ENCODE peak calls at places on chromosomes 3 and 15, in nine cellular contexts. One of them, this sample, is unnamed.

GRCh38 chr3:46096781-46097180 is 69.5 kb upstream of the XCR1 start:
- DNase-seq in GM23248: no peak
- DNase-seq in aorta: no peak
- DNase-seq in CD8-positive, alpha-beta memory T cell: no peak
- DNase-seq in SK-N-MC: no peak
- DNase-seq in HepG2: no peak
- DNase-seq in CD4-positive, CD25-positive, alpha-beta regulatory T cell: no peak
- DNase-seq in breast epithelium: no peak
- DNase-seq in adrenal gland: no peak
- DNase-seq in this sample: no peak

GRCh38 chr3:78848392-78849288 is 919.2 kb downstream of the ROBO1 start:
- DNase-seq in GM23248: no peak
- DNase-seq in aorta: no peak
- DNase-seq in CD8-positive, alpha-beta memory T cell: no peak
- DNase-seq in SK-N-MC: no peak
- DNase-seq in HepG2: peak; percentile 96
- DNase-seq in CD4-positive, CD25-positive, alpha-beta regulatory T cell: no peak
- DNase-seq in breast epithelium: no peak
- DNase-seq in adrenal gland: no peak
- DNase-seq in this sample: no peak

GRCh38 chr15:46576611-46577010 is 941.8 kb downstream of the SQOR start:
- DNase-seq in GM23248: no peak
- DNase-seq in aorta: peak; percentile 44
- DNase-seq in CD8-positive, alpha-beta memory T cell: no peak
- DNase-seq in SK-N-MC: no peak
- DNase-seq in HepG2: no peak
- DNase-seq in CD4-positive, CD25-positive, alpha-beta regulatory T cell: no peak
- DNase-seq in breast epithelium: no peak
- DNase-seq in adrenal gland: no peak
- DNase-seq in this sample: no peak

GRCh38 chr3:173584834-173585831 is 187.6 kb downstream of the NLGN1 start:
- DNase-seq in GM23248: peak; percentile 86
- DNase-seq in aorta: peak; percentile 73
- DNase-seq in CD8-positive, alpha-beta memory T cell: no peak
- DNase-seq in SK-N-MC: peak; percentile 67
- DNase-seq in HepG2: no peak
- DNase-seq in CD4-positive, CD25-positive, alpha-beta regulatory T cell: no peak
- DNase-seq in breast epithelium: no peak
- DNase-seq in adrenal gland: peak; percentile 10
- DNase-seq in this sample: no peak

GRCh38 chr3:46442591-46443530 is 21.8 kb downstream of the LTF start:
- DNase-seq in GM23248: peak; percentile 58
- DNase-seq in aorta: no peak
- DNase-seq in CD8-positive, alpha-beta memory T cell: no peak
- DNase-seq in SK-N-MC: peak; percentile 28
- DNase-seq in HepG2: peak; percentile 10
- DNase-seq in CD4-positive, CD25-positive, alpha-beta regulatory T cell: no peak
- DNase-seq in breast epithelium: no peak
- DNase-seq in adrenal gland: no peak
- DNase-seq in this sample: peak; percentile 58

GRCh38 chr15:89785771-89786135 is 9.6 kb downstream of the MESP2 start:
- DNase-seq in GM23248: peak; percentile 35
- DNase-seq in aorta: no peak
- DNase-seq in CD8-positive, alpha-beta memory T cell: no peak
- DNase-seq in SK-N-MC: no peak
- DNase-seq in HepG2: no peak
- DNase-seq in CD4-positive, CD25-positive, alpha-beta regulatory T cell: no peak
- DNase-seq in breast epithelium: no peak
- DNase-seq in adrenal gland: no peak
- DNase-seq in this sample: no peak

GRCh38 chr15:73994912-73995622 is 551 bp downstream of the PML start:
- DNase-seq in GM23248: peak; percentile 55
- DNase-seq in aorta: no peak
- DNase-seq in CD8-positive, alpha-beta memory T cell: peak; percentile 12
- DNase-seq in SK-N-MC: no peak
- DNase-seq in HepG2: no peak
- DNase-seq in CD4-positive, CD25-positive, alpha-beta regulatory T cell: no peak
- DNase-seq in breast epithelium: no peak
- DNase-seq in adrenal gland: peak; percentile 42
- DNase-seq in this sample: no peak

GRCh38 chr15:66720206-66721010 is 18.4 kb downstream of the SMAD6 start:
- DNase-seq in GM23248: peak; percentile 97
- DNase-seq in aorta: peak; percentile 90
- DNase-seq in CD8-positive, alpha-beta memory T cell: no peak
- DNase-seq in SK-N-MC: no peak
- DNase-seq in HepG2: no peak
- DNase-seq in CD4-positive, CD25-positive, alpha-beta regulatory T cell: no peak
- DNase-seq in breast epithelium: no peak
- DNase-seq in adrenal gland: peak; percentile 37
- DNase-seq in this sample: peak; percentile 95

GRCh38 chr3:15331606-15332404 is 581 bp downstream of the SH3BP5 start:
- DNase-seq in GM23248: peak; percentile 66
- DNase-seq in aorta: peak; percentile 63
- DNase-seq in CD8-positive, alpha-beta memory T cell: peak; percentile 26
- DNase-seq in SK-N-MC: no peak
- DNase-seq in HepG2: no peak
- DNase-seq in CD4-positive, CD25-positive, alpha-beta regulatory T cell: peak; percentile 24
- DNase-seq in breast epithelium: peak; percentile 55
- DNase-seq in adrenal gland: peak; percentile 74
- DNase-seq in this sample: peak; percentile 80

GRCh38 chr3:15329058-15330005 is 3.1 kb downstream of the SH3BP5 start:
- DNase-seq in GM23248: peak; percentile 16
- DNase-seq in aorta: no peak
- DNase-seq in CD8-positive, alpha-beta memory T cell: no peak
- DNase-seq in SK-N-MC: no peak
- DNase-seq in HepG2: no peak
- DNase-seq in CD4-positive, CD25-positive, alpha-beta regulatory T cell: no peak
- DNase-seq in breast epithelium: no peak
- DNase-seq in adrenal gland: peak; percentile 62
- DNase-seq in this sample: no peak

GRCh38 chr3:15327941-15328340 is 4.4 kb downstream of the SH3BP5 start:
- DNase-seq in GM23248: peak; percentile 69
- DNase-seq in aorta: peak; percentile 58
- DNase-seq in CD8-positive, alpha-beta memory T cell: no peak
- DNase-seq in SK-N-MC: no peak
- DNase-seq in HepG2: no peak
- DNase-seq in CD4-positive, CD25-positive, alpha-beta regulatory T cell: no peak
- DNase-seq in breast epithelium: no peak
- DNase-seq in adrenal gland: peak; percentile 66
- DNase-seq in this sample: no peak

GRCh38 chr3:15331072-15331605 is 1.2 kb downstream of the SH3BP5 start:
- DNase-seq in GM23248: no peak
- DNase-seq in aorta: no peak
- DNase-seq in CD8-positive, alpha-beta memory T cell: no peak
- DNase-seq in SK-N-MC: no peak
- DNase-seq in HepG2: no peak
- DNase-seq in CD4-positive, CD25-positive, alpha-beta regulatory T cell: no peak
- DNase-seq in breast epithelium: no peak
- DNase-seq in adrenal gland: no peak
- DNase-seq in this sample: no peak

DNA sequence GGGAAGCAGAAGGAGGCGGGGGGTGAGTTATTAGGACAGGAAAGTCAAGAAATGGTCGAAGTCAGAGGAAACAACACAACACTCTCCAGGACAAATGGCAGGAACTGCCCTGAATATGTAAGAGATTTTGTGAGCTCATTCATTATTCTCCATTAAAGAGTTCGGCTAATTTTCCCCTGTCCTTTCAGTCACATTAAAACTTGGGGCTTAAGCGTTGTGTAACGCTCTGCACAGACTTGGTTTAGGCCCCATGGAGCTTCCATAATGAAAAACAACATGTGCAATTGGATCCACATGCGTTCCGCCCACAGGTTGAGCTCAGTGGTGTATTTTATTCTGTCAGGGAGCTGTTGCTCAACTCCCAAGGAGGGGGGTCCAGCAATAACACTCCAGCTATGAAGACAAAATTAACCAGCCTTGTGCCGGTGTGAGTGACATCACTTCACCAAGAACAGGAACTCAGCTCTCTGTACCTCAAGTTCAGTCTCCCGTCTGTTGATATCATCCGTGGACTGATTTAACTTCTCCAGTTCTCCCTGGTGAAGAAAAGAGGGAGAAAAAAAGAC is 2.3 kb downstream of the SH3BP5 start:
- DNase-seq in GM23248: peak; percentile 90
- DNase-seq in aorta: peak; percentile 64
- DNase-seq in CD8-positive, alpha-beta memory T cell: no peak
- DNase-seq in SK-N-MC: peak; percentile 66
- DNase-seq in HepG2: no peak
- DNase-seq in CD4-positive, CD25-positive, alpha-beta regulatory T cell: no peak
- DNase-seq in breast epithelium: no peak
- DNase-seq in adrenal gland: peak; percentile 88
- DNase-seq in this sample: no peak
- H3K4me3 ChIP-seq in GM23248: peak overlapping the region; percentile 91
- H3K4me3 ChIP-seq in aorta: no peak overlapping the region
- H3K4me3 ChIP-seq in CD8-positive, alpha-beta memory T cell: no peak overlapping the region
- H3K4me3 ChIP-seq in SK-N-MC: peak overlapping the region; percentile 55
- H3K4me3 ChIP-seq in HepG2: no peak overlapping the region
- H3K4me3 ChIP-seq in CD4-positive, CD25-positive, alpha-beta regulatory T cell: peak overlapping the region; percentile 85
- H3K4me3 ChIP-seq in breast epithelium: peak overlapping the region; percentile 72
- H3K4me3 ChIP-seq in adrenal gland: no peak overlapping the region
- H3K4me3 ChIP-seq in this sample: peak overlapping the region; percentile 84

GRCh38 chr3:195005759-195006555 is 265.0 kb downstream of the XXYLT1 start:
- DNase-seq in GM23248: no peak
- DNase-seq in aorta: no peak
- DNase-seq in CD8-positive, alpha-beta memory T cell: no peak
- DNase-seq in SK-N-MC: no peak
- DNase-seq in HepG2: no peak
- DNase-seq in CD4-positive, CD25-positive, alpha-beta regulatory T cell: no peak
- DNase-seq in breast epithelium: no peak
- DNase-seq in adrenal gland: no peak
- DNase-seq in this sample: peak; percentile 73

GRCh38 chr3:195009607-195010006 is 261.4 kb downstream of the XXYLT1 start:
- DNase-seq in GM23248: no peak
- DNase-seq in aorta: no peak
- DNase-seq in CD8-positive, alpha-beta memory T cell: no peak
- DNase-seq in SK-N-MC: no peak
- DNase-seq in HepG2: no peak
- DNase-seq in CD4-positive, CD25-positive, alpha-beta regulatory T cell: no peak
- DNase-seq in breast epithelium: no peak
- DNase-seq in adrenal gland: no peak
- DNase-seq in this sample: no peak

GRCh38 chr3:195008816-195009215 is 262.1 kb downstream of the XXYLT1 start:
- DNase-seq in GM23248: no peak
- DNase-seq in aorta: no peak
- DNase-seq in CD8-positive, alpha-beta memory T cell: no peak
- DNase-seq in SK-N-MC: no peak
- DNase-seq in HepG2: no peak
- DNase-seq in CD4-positive, CD25-positive, alpha-beta regulatory T cell: no peak
- DNase-seq in breast epithelium: no peak
- DNase-seq in adrenal gland: no peak
- DNase-seq in this sample: no peak

GRCh38 chr3:195007151-195007550 is 263.8 kb downstream of the XXYLT1 start:
- DNase-seq in GM23248: no peak
- DNase-seq in aorta: no peak
- DNase-seq in CD8-positive, alpha-beta memory T cell: no peak
- DNase-seq in SK-N-MC: no peak
- DNase-seq in HepG2: no peak
- DNase-seq in CD4-positive, CD25-positive, alpha-beta regulatory T cell: no peak
- DNase-seq in breast epithelium: no peak
- DNase-seq in adrenal gland: no peak
- DNase-seq in this sample: no peak

DNA sequence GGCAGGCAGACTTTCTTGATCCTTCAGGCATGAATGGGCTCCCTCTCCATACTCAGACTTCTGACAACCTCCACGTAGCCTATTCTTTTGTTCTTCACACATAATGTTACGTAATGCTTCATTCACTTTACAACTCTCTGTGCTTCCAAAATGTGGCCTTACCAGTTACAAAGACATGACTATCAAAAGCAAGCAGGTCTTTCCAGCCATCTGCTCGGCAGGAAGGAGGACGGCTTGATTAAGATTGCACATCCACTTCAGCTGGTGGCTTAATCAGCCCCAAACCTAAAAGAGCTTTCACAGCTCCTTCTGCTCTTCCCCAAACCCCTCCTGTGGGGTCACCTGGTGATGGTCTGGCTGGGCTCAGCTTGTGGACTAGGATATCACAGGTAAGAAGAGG is 263.2 kb downstream of the XXYLT1 start:
- DNase-seq in GM23248: no peak
- DNase-seq in aorta: no peak
- DNase-seq in CD8-positive, alpha-beta memory T cell: no peak
- DNase-seq in SK-N-MC: no peak
- DNase-seq in HepG2: no peak
- DNase-seq in CD4-positive, CD25-positive, alpha-beta regulatory T cell: no peak
- DNase-seq in breast epithelium: no peak
- DNase-seq in adrenal gland: no peak
- DNase-seq in this sample: no peak
- H3K27ac ChIP-seq in GM23248: no peak overlapping the region
- H3K27ac ChIP-seq in aorta: no peak overlapping the region
- H3K27ac ChIP-seq in CD8-positive, alpha-beta memory T cell: no peak overlapping the region
- H3K27ac ChIP-seq in SK-N-MC: no peak overlapping the region
- H3K27ac ChIP-seq in HepG2: no peak overlapping the region
- H3K27ac ChIP-seq in CD4-positive, CD25-positive, alpha-beta regulatory T cell: no peak overlapping the region
- H3K27ac ChIP-seq in breast epithelium: no peak overlapping the region
- H3K27ac ChIP-seq in adrenal gland: no peak overlapping the region
- H3K27ac ChIP-seq in this sample: no peak overlapping the region

GRCh38 chr15:34984884-34985630 is 3.0 kb downstream of the ZNF770 start:
- DNase-seq in GM23248: peak; percentile 47
- DNase-seq in aorta: no peak
- DNase-seq in CD8-positive, alpha-beta memory T cell: no peak
- DNase-seq in SK-N-MC: no peak
- DNase-seq in HepG2: peak; percentile 44
- DNase-seq in CD4-positive, CD25-positive, alpha-beta regulatory T cell: no peak
- DNase-seq in breast epithelium: no peak
- DNase-seq in adrenal gland: peak; percentile 57
- DNase-seq in this sample: no peak
- H3K4me3 ChIP-seq in GM23248: peak overlapping the region; percentile 34
- H3K4me3 ChIP-seq in aorta: no peak overlapping the region
- H3K4me3 ChIP-seq in CD8-positive, alpha-beta memory T cell: no peak overlapping the region
- H3K4me3 ChIP-seq in SK-N-MC: no peak overlapping the region
- H3K4me3 ChIP-seq in HepG2: peak overlapping the region; percentile 95
- H3K4me3 ChIP-seq in CD4-positive, CD25-positive, alpha-beta regulatory T cell: peak overlapping the region; percentile 45
- H3K4me3 ChIP-seq in breast epithelium: no peak overlapping the region
- H3K4me3 ChIP-seq in adrenal gland: no peak overlapping the region
- H3K4me3 ChIP-seq in this sample: no peak overlapping the region

GRCh38 chr3:18656866-18657265 is 231.7 kb upstream of the SATB1 start:
- DNase-seq in GM23248: no peak
- DNase-seq in aorta: no peak
- DNase-seq in CD8-positive, alpha-beta memory T cell: no peak
- DNase-seq in SK-N-MC: no peak
- DNase-seq in HepG2: no peak
- DNase-seq in CD4-positive, CD25-positive, alpha-beta regulatory T cell: no peak
- DNase-seq in breast epithelium: no peak
- DNase-seq in adrenal gland: no peak
- DNase-seq in this sample: no peak

GRCh38 chr3:18657858-18658820 is 233.0 kb upstream of the SATB1 start:
- DNase-seq in GM23248: no peak
- DNase-seq in aorta: no peak
- DNase-seq in CD8-positive, alpha-beta memory T cell: no peak
- DNase-seq in SK-N-MC: no peak
- DNase-seq in HepG2: no peak
- DNase-seq in CD4-positive, CD25-positive, alpha-beta regulatory T cell: no peak
- DNase-seq in breast epithelium: no peak
- DNase-seq in adrenal gland: no peak
- DNase-seq in this sample: no peak

GRCh38 chr3:18655827-18656226 is 230.7 kb upstream of the SATB1 start:
- DNase-seq in GM23248: no peak
- DNase-seq in aorta: no peak
- DNase-seq in CD8-positive, alpha-beta memory T cell: no peak
- DNase-seq in SK-N-MC: no peak
- DNase-seq in HepG2: no peak
- DNase-seq in CD4-positive, CD25-positive, alpha-beta regulatory T cell: no peak
- DNase-seq in breast epithelium: no peak
- DNase-seq in adrenal gland: no peak
- DNase-seq in this sample: no peak

GRCh38 chr3:18656410-18656809 is 231.3 kb upstream of the SATB1 start:
- DNase-seq in GM23248: no peak
- DNase-seq in aorta: no peak
- DNase-seq in CD8-positive, alpha-beta memory T cell: no peak
- DNase-seq in SK-N-MC: no peak
- DNase-seq in HepG2: no peak
- DNase-seq in CD4-positive, CD25-positive, alpha-beta regulatory T cell: no peak
- DNase-seq in breast epithelium: no peak
- DNase-seq in adrenal gland: no peak
- DNase-seq in this sample: no peak

DNA sequence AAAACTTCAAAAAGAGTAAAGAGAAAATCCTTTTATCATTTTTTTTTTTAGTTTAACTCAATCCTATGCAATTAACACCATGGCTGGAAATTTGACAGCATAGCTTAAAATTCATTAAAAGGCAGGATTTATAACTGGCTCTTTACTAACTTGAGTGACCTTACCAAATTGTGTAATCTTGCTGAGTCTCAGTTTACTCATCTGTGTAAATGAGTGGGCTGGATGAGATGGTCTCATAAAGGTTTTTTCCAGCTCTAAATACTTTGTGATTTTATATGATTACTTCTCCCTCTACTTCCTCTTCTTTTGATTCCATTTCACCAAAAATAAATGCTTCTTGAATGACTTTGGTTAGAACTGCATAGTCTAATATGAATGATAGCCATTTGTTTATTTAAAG is 234.9 kb upstream of the SATB1 start:
- DNase-seq in GM23248: no peak
- DNase-seq in aorta: no peak
- DNase-seq in CD8-positive, alpha-beta memory T cell: no peak
- DNase-seq in SK-N-MC: no peak
- DNase-seq in HepG2: no peak
- DNase-seq in CD4-positive, CD25-positive, alpha-beta regulatory T cell: no peak
- DNase-seq in breast epithelium: no peak
- DNase-seq in adrenal gland: no peak
- DNase-seq in this sample: no peak
- H3K27ac ChIP-seq in GM23248: no peak overlapping the region
- H3K27ac ChIP-seq in aorta: no peak overlapping the region
- H3K27ac ChIP-seq in CD8-positive, alpha-beta memory T cell: no peak overlapping the region
- H3K27ac ChIP-seq in SK-N-MC: no peak overlapping the region
- H3K27ac ChIP-seq in HepG2: no peak overlapping the region
- H3K27ac ChIP-seq in CD4-positive, CD25-positive, alpha-beta regulatory T cell: no peak overlapping the region
- H3K27ac ChIP-seq in breast epithelium: no peak overlapping the region
- H3K27ac ChIP-seq in adrenal gland: no peak overlapping the region
- H3K27ac ChIP-seq in this sample: no peak overlapping the region